ENCODE peak calls at places on chromosomes 13 and 19, in four cellular contexts. P is IMR-90, I is endothelial cell of umbilical vein, Q is keratinocyte. E is an unnamed sample.

GRCh38 chr13:91200486-91200885 is 147.0 kb upstream of the MIR17HG start:
- DNase-seq in P (no peak), Q (no peak), I (no peak), E (no peak)

GRCh38 chr19:38735257-38735686 is 9.0 kb downstream of the CAPN12 start:
- DNase-seq in P (no peak), I (no peak), Q (no peak), E (peak; percentile 45)

GRCh38 chr13:99477493-99477892 is 23.8 kb upstream of the TM9SF2 start:
- DNase-seq in I (no peak), P (no peak), Q (no peak), E (no peak)

GRCh38 chr19:18419699-18420460 is 682 bp downstream of the SSBP4 start:
- DNase-seq in I (no peak), P (no peak), Q (no peak), E (peak; percentile 54)

GRCh38 chr19:16442386-16443276 is 29.1 kb downstream of the EPS15L1 start:
- DNase-seq in I (peak; percentile 50), P (no peak), Q (no peak), E (peak; percentile 37)

GRCh38 chr13:86087241-86087640 is 288.0 kb upstream of the SLITRK6 start:
- DNase-seq in I (no peak), P (no peak), Q (no peak), E (no peak)

GRCh38 chr13:42747399-42747873 is 33.9 kb upstream of the FAM216B start:
- DNase-seq in I (peak; percentile 61), Q (no peak), P (peak; percentile 99), E (no peak)

GRCh38 chr19:19421326-19421725 is 15.9 kb downstream of the GATAD2A start:
- DNase-seq in P (no peak), Q (no peak), I (no peak), E (peak; percentile 23)

GRCh38 chr13:85616275-85616674 is 182.9 kb downstream of the SLITRK6 start:
- DNase-seq in Q (no peak), P (peak; percentile 57), I (no peak), E (no peak)

GRCh38 chr19:33811736-33812387 is 15.2 kb downstream of the KCTD15 start:
- DNase-seq in P (peak; percentile 19), I (no peak), Q (no peak), E (no peak)

GRCh38 chr13:93818345-93818744 is 591.7 kb downstream of the GPC6 start:
- DNase-seq in I (no peak), Q (no peak), P (no peak), E (no peak)

GRCh38 chr13:113997845-113998751 is 24.2 kb upstream of the C13orf46 start:
- DNase-seq in P (peak; percentile 79), Q (no peak), I (no peak), E (no peak)

GRCh38 chr19:46660008-46660517 is 919 bp downstream of the DACT3 start:
- DNase-seq in I (no peak), P (no peak), Q (no peak), E (peak; percentile 41)

GRCh38 chr19:6062274-6062673 is 48.0 kb downstream of the RFX2 start:
- DNase-seq in I (peak; percentile 99), P (no peak), Q (no peak), E (peak; percentile 33)

GRCh38 chr13:48600374-48601364 is 53.1 kb upstream of the CYSLTR2 start:
- DNase-seq in I (peak; percentile 98), P (peak; percentile 71), Q (no peak), E (no peak)

GRCh38 chr13:30805603-30806011 is 70.3 kb downstream of the ALOX5AP start:
- DNase-seq in Q (no peak), P (peak; percentile 59), I (no peak), E (no peak)

GRCh38 chr13:54934121-54934520 is 1905.5 kb downstream of the OLFM4 start:
- DNase-seq in P (no peak), Q (peak; percentile 25), I (no peak), E (no peak)

GRCh38 chr13:99220199-99220931 is 19.7 kb downstream of the UBAC2 start:
- DNase-seq in Q (no peak), P (no peak), I (no peak), E (no peak)

GRCh38 chr19:5118026-5118425 is 149.1 kb downstream of the KDM4B start:
- DNase-seq in P (no peak), I (no peak), Q (no peak), E (no peak)

GRCh38 chr19:10112895-10113591 is 1.6 kb downstream of the P2RY11 start:
- DNase-seq in I (no peak), Q (no peak), P (no peak), E (peak; percentile 60)

GRCh38 chr19:32035611-32036010 is 309.8 kb upstream of the ZNF507 start:
- DNase-seq in P (no peak), I (no peak), Q (no peak), E (no peak)
- H3K9me1 ChIP-seq in P (no peaks in the 10 kb centered on the region), I (no peaks in the 10 kb centered on the region), Q (no peaks in the 10 kb centered on the region), E (no peaks in the 10 kb centered on the region)

GRCh38 chr13:35208587-35208986 is 266.5 kb downstream of the NBEA start:
- DNase-seq in Q (no peak), P (no peak), I (no peak), E (no peak)

GRCh38 chr13:35210234-35210633 is 266.3 kb downstream of the MAB21L1 start:
- DNase-seq in P (no peak), Q (no peak), I (peak; percentile 34), E (no peak)

GRCh38 chr13:35219021-35219420 is 257.5 kb downstream of the MAB21L1 start:
- DNase-seq in I (peak; percentile 82), Q (no peak), P (no peak), E (no peak)

GRCh38 chr13:35211949-35212348 is 264.5 kb downstream of the MAB21L1 start:
- DNase-seq in Q (no peak), I (no peak), P (no peak), E (no peak)

DNA sequence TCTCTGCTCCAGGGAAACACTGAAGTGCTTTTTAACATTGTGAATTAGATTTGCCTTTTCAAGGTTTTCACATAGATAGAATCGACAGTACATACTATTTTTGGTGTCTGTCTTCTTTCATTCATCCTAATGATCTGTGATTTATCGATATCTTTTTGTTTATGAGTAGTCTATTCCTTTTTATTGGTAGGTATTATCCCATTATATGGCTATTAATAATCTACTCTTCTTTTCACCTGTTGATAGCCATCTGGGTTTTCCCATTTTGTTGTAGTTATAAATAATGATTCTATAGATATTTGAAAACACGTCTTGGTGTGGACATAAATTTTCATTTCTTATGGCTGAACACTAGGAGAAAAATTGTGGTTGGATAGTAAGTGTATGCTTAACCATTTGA is 262.6 kb downstream of the MAB21L1 start:
- DNase-seq in Q (no peak), P (no peak), I (no peak), E (no peak)
- H3K9me1 ChIP-seq in Q (no peaks in the 10 kb centered on the region), P (no peaks in the 10 kb centered on the region), I (no peaks in the 10 kb centered on the region), E (no peaks in the 10 kb centered on the region)

DNA sequence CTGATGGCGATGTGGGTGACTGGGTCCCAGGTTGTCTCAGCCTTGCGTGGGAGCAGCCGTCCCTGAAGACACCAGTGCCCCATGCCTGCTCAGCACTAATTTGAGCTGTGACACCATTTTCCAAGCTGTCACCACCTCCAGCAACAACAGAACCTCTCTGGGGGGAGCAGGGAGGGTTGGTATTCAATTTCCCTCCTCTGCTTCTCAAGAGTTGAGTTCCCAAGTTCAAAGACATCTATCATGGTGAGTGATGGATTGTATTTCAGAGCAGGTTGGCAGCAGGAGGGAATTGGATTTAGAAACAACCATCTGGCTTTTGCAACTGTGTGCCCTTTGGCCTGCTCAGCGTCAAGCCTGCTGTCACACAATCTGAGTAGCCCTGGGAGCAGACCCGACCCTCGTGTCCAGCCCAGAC is 46.9 kb upstream of the UQCRFS1 start:
- DNase-seq in Q (no peak), P (no peak), I (no peak), E (no peak)
- H3K9me1 ChIP-seq in Q (no peaks in the 10 kb centered on the region), P (no peaks in the 10 kb centered on the region), I (no peaks in the 10 kb centered on the region), E (no peaks in the 10 kb centered on the region)

GRCh38 chr19:48497728-48498575 is 13.7 kb downstream of the LMTK3 start:
- DNase-seq in Q (no peak), I (no peak), P (no peak), E (no peak)
- H3K9me1 ChIP-seq in Q (no peaks in the 10 kb centered on the region), I (no peaks in the 10 kb centered on the region), P (no peaks in the 10 kb centered on the region), E (peaks cover 3% of the 10 kb centered on the region)

E was measured in K562.